ENCODE peak calls at places on chromosomes 1 and 21, in six cellular contexts. K is cardiac muscle cell, W is heart right ventricle, F is choroid plexus epithelial cell, Y is HFFc6, X is GM20000. P is an unnamed sample.

GRCh38 chr1:219174672-219175564 is 1.2 kb downstream of the LYPLAL1 start:
- DNase-seq in K (peak), W (no peak), F (peak), Y (peak), X (peak), P (no peak)

GRCh38 chr21:32795376-32795775 is 23.8 kb upstream of the PAXBP1 start:
- DNase-seq in K (no peak), W (no peak), F (no peak), Y (no peak), X (no peak), P (no peak)

GRCh38 chr1:154694995-154695394 is 87.0 kb upstream of the ADAR start:
- DNase-seq in K (no peak), W (no peak), F (no peak), Y (no peak), X (no peak), P (no peak)

GRCh38 chr1:94259635-94260289 is 22.4 kb upstream of the ARHGAP29 start:
- DNase-seq in K (peak), W (no peak), F (peak), Y (no peak), X (no peak), P (no peak)

GRCh38 chr1:183804916-183805734 is at the start of gene RGL1:
- DNase-seq in K (peak), W (peak), F (peak), Y (peak), X (peak), P (peak)

GRCh38 chr1:23039308-23039826 is 20.1 kb downstream of the KDM1A start:
- DNase-seq in K (no peak), W (no peak), F (no peak), Y (no peak), X (no peak), P (no peak)

GRCh38 chr1:212433577-212434462 is 1.1 kb downstream of the NENF start:
- DNase-seq in K (no peak), W (no peak), F (no peak), Y (no peak), X (no peak), P (no peak)

GRCh38 chr1:165354739-165355138 is 1.8 kb downstream of the LMX1A start:
- DNase-seq in K (no peak), W (no peak), F (no peak), Y (no peak), X (no peak), P (no peak)

GRCh38 chr1:91746728-91747338 is 139.1 kb downstream of the TGFBR3 start:
- DNase-seq in K (no peak), W (no peak), F (no peak), Y (no peak), X (no peak), P (no peak)

GRCh38 chr1:119783354-119784126 is 14.8 kb upstream of the HMGCS2 start:
- DNase-seq in K (peak), W (no peak), F (peak), Y (no peak), X (no peak), P (no peak)

GRCh38 chr1:54402896-54403295 is 3.3 kb downstream of the SSBP3 start:
- DNase-seq in K (no peak), W (no peak), F (no peak), Y (no peak), X (no peak), P (no peak)

GRCh38 chr1:54112969-54113368 is 39.8 kb downstream of the CDCP2 start:
- DNase-seq in K (no peak), W (no peak), F (no peak), Y (no peak), X (no peak), P (no peak)

GRCh38 chr1:208154679-208155078 is 89.5 kb downstream of the PLXNA2 start:
- DNase-seq in K (no peak), W (no peak), F (no peak), Y (no peak), X (no peak), P (no peak)

GRCh38 chr1:17304155-17304826 is 3.7 kb upstream of the PADI4 start:
- DNase-seq in K (no peak), W (no peak), F (no peak), Y (peak), X (no peak), P (no peak)

GRCh38 chr1:192439373-192440025 is 122.7 kb downstream of the RGS21 start:
- DNase-seq in K (peak), W (no peak), F (peak), Y (peak), X (no peak), P (no peak)

GRCh38 chr1:203320546-203321272 is 15.4 kb downstream of the BTG2 start:
- DNase-seq in K (peak), W (no peak), F (peak), Y (peak), X (peak), P (peak)

GRCh38 chr1:43296207-43296606 is 4.6 kb upstream of the TIE1 start:
- DNase-seq in K (no peak), W (no peak), F (no peak), Y (no peak), X (no peak), P (no peak)

GRCh38 chr1:38789498-38790169 is 69.9 kb downstream of the RRAGC start:
- DNase-seq in K (peak), W (no peak), F (no peak), Y (no peak), X (no peak), P (no peak)

GRCh38 chr1:12405325-12406217 is 175.7 kb downstream of the VPS13D start:
- DNase-seq in K (peak), W (no peak), F (peak), Y (no peak), X (no peak), P (no peak)
- TF ChIP-seq CTCF in K (peak), W (peak), F (peak), Y (peak), X (no peak), P (peak)

GRCh38 chr1:150321826-150322166 is 463 bp downstream of the PRPF3 start:
- DNase-seq in K (no peak), W (no peak), F (no peak), Y (no peak), X (peak), P (no peak)
- TF ChIP-seq CTCF in K (no peak), W (no peak), F (no peak), Y (no peak), X (no peak), P (no peak)

DNA sequence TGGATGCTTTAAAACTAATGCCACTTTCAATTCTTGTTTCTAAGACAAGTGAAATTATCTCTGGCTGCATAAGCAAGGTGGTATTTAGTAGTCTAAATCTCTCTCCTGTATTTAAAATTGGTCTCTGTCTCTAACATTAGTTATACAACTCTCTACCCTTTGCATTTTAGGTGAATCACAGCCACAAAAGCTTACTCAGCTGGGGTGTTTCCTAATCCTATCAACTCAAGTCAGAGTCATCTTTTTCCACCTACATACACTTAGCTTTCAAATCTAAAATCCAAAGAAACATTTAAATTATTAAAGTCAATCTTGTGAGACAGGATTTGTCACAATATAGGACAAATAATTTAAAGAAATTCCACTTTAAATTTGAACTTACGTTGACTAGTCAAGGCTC is 255.1 kb upstream of the CXADR start:
- DNase-seq in K (no peak), W (no peak), F (no peak), Y (no peak), X (no peak), P (no peak)
- TF ChIP-seq CTCF in K (no peak), W (no peak), F (no peak), Y (no peak), X (no peak), P (no peak)

DNA sequence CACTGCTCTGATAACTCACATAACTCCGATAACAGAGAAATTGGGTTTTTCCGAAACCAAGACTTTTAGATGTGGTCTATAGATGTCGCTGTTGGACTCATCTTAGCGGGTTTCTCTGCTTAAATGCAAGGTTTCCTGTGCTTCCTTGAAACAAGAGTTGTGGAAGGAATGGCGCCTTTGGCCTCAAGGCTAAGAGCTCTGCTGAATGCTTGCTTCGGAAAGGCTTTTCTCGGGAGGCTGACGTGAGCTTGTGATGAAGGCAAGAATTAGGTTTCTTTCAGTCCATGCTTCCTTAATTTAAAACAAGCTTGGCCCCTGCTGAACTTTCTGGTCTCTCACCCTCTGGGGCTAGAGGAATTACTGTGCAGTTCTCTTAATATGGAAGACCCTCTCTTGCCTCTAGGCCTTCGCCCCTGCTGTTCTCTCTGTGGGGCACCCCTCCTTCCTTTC is 113.5 kb downstream of the MAP3K21 start:
- DNase-seq in K (peak), W (no peak), F (peak), Y (peak), X (peak), P (no peak)
- TF ChIP-seq CTCF in K (peak), W (peak), F (peak), Y (peak), X (peak), P (peak)

P was measured in lower lobe of right lung.